ENCODE peak calls at places on chromosomes 6 and 20, in seven cellular contexts. P, W, A, D, M, Q and U are unnamed samples.

GRCh38 chr20:17610566-17611289 is 40.9 kb downstream of the DSTN start:
- DNase-seq in P (peak), W (no peak), A (peak), D (peak), M (no peak), Q (no peak), U (no peak)

GRCh38 chr6:34745277-34746103 is 11.8 kb upstream of the SNRPC start:
- DNase-seq in P (peak), W (no peak), A (no peak), D (peak), M (no peak), Q (no peak), U (no peak)

GRCh38 chr6:10276106-10276505 is 138.8 kb downstream of the TFAP2A start:
- DNase-seq in P (peak), W (no peak), A (no peak), D (no peak), M (no peak), Q (no peak), U (no peak)

GRCh38 chr20:37598611-37599342 is 71.1 kb upstream of the BLCAP start:
- DNase-seq in P (no peak), W (no peak), A (no peak), D (no peak), M (no peak), Q (no peak), U (no peak)

GRCh38 chr6:117484052-117484646 is 1.7 kb downstream of the DCBLD1 start:
- DNase-seq in P (no peak), W (no peak), A (no peak), D (no peak), M (no peak), Q (no peak), U (no peak)

GRCh38 chr20:11797161-11797560 is 120.5 kb upstream of the BTBD3 start:
- DNase-seq in P (peak), W (no peak), A (no peak), D (no peak), M (peak), Q (no peak), U (no peak)

GRCh38 chr6:29071831-29072723 is 15.0 kb downstream of the OR2B3 start:
- DNase-seq in P (peak), W (peak), A (no peak), D (no peak), M (peak), Q (peak), U (no peak)

GRCh38 chr6:44247338-44248302 is 719 bp downstream of the HSP90AB1 start:
- DNase-seq in P (peak), W (peak), A (peak), D (peak), M (peak), Q (no peak), U (peak)

GRCh38 chr20:31605902-31606677 is 1.0 kb downstream of the ID1 start:
- DNase-seq in P (peak), W (no peak), A (peak), D (peak), M (no peak), Q (peak), U (no peak)

GRCh38 chr6:36078159-36078558 is 50.6 kb downstream of the MAPK14 start:
- DNase-seq in P (no peak), W (no peak), A (no peak), D (no peak), M (no peak), Q (no peak), U (no peak)

GRCh38 chr6:31940256-31940664 is 5.6 kb upstream of the CFB start:
- DNase-seq in P (peak), W (no peak), A (peak), D (no peak), M (peak), Q (no peak), U (no peak)

GRCh38 chr20:8209061-8209460 is 77.0 kb downstream of the PLCB1 start:
- DNase-seq in P (peak), W (no peak), A (no peak), D (no peak), M (no peak), Q (no peak), U (no peak)

GRCh38 chr6:42095776-42096541 is 45.6 kb downstream of the TAF8 start:
- DNase-seq in P (no peak), W (no peak), A (no peak), D (peak), M (no peak), Q (no peak), U (no peak)

GRCh38 chr6:118284736-118285360 is 263.2 kb upstream of the PLN start:
- DNase-seq in P (peak), W (no peak), A (no peak), D (no peak), M (peak), Q (no peak), U (no peak)

GRCh38 chr20:10954137-10954840 is 280.5 kb upstream of the JAG1 start:
- DNase-seq in P (peak), W (no peak), A (no peak), D (peak), M (no peak), Q (no peak), U (no peak)

GRCh38 chr6:149499066-149499465 is 14.3 kb upstream of the ZC3H12D start:
- DNase-seq in P (peak), W (peak), A (no peak), D (no peak), M (peak), Q (no peak), U (no peak)

GRCh38 chr6:54878705-54879104 is 32.1 kb downstream of the FAM83B start:
- DNase-seq in P (no peak), W (no peak), A (no peak), D (no peak), M (no peak), Q (no peak), U (no peak)

GRCh38 chr6:154218336-154218735 is 138.3 kb downstream of the IPCEF1 start:
- DNase-seq in P (no peak), W (no peak), A (no peak), D (no peak), M (no peak), Q (no peak), U (no peak)

GRCh38 chr20:31595654-31596411 is 9.3 kb upstream of the ID1 start:
- DNase-seq in P (peak), W (no peak), A (peak), D (peak), M (peak), Q (peak), U (peak)

GRCh38 chr6:117540670-117541069 is 58.2 kb downstream of the DCBLD1 start:
- DNase-seq in P (peak), W (no peak), A (no peak), D (no peak), M (peak), Q (no peak), U (no peak)

GRCh38 chr20:50658804-50659380 is 32.5 kb downstream of the RIPOR3 start:
- DNase-seq in P (no peak), W (no peak), A (no peak), D (peak), M (no peak), Q (no peak), U (no peak)

GRCh38 chr6:106098383-106099234 is 12.5 kb downstream of the PRDM1 start:
- DNase-seq in P (peak), W (no peak), A (peak), D (peak), M (peak), Q (no peak), U (no peak)

GRCh38 chr6:14664616-14665315 is 547.2 kb downstream of the CD83 start:
- DNase-seq in P (no peak), W (no peak), A (no peak), D (no peak), M (no peak), Q (peak), U (no peak)

GRCh38 chr6:25384967-25385366 is 105.8 kb downstream of the CARMIL1 start:
- DNase-seq in P (peak), W (no peak), A (no peak), D (no peak), M (no peak), Q (no peak), U (no peak)

DNA sequence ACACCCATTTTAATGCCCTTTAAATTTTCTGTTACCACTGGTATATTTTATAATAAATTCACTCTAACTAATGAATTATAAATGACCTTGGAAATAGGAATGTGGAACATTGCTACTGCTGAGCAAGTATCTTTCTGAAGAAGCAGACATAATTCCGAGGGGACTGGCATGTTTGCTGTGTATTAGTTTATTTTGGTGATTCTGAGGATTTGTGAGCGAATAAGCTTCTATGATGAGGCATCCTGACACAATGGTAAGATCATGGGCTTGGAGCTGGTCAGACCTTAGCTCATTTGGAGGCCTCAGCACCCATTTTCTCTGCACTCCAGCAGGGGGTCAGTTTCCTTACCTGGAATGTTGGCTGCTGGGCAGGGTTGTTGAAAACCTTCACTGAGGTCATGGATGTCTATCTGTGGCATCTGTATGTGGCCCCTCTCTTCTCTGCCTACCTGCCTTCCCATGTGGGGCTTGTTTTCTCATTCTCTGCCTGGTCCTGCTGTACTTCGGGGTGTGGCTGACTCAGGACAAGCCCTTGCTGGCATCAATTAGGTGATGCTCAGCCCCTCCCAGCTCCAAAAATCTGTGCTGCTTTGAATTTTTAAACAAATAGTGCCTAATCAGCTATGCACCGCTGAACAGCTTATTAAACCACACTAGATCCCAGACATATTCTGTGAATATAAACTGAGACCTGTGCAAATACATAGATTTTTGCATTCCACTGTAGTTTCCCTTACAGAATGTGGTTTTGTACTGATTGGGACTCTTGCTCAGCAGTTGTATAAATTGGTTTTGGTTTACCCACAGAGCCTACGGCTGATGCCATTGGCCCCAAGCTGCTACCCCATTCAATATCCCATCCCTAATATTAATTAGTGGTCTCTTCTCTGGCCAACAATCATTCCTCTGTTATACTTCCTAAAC is 10.7 kb downstream of the ARID1B start:
- DNase-seq in P (peak), W (no peak), A (no peak), D (no peak), M (no peak), Q (no peak), U (no peak)
- TF ChIP-seq CTCF in P (no peak), W (no peak), A (no peak), D (no peak), M (no peak), Q (no peak), U (no peak)

GRCh38 chr6:2755456-2755855 is 4.7 kb upstream of the MYLK4 start:
- DNase-seq in P (no peak), W (no peak), A (no peak), D (no peak), M (no peak), Q (no peak), U (no peak)

GRCh38 chr6:2753743-2754142 is 3.0 kb upstream of the MYLK4 start:
- DNase-seq in P (no peak), W (no peak), A (no peak), D (no peak), M (no peak), Q (no peak), U (no peak)

GRCh38 chr6:2754911-2755310 is 4.2 kb upstream of the MYLK4 start:
- DNase-seq in P (no peak), W (no peak), A (no peak), D (no peak), M (no peak), Q (no peak), U (no peak)

GRCh38 chr6:2753116-2753489 is 2.4 kb upstream of the MYLK4 start:
- DNase-seq in P (no peak), W (no peak), A (no peak), D (no peak), M (no peak), Q (no peak), U (no peak)

DNA sequence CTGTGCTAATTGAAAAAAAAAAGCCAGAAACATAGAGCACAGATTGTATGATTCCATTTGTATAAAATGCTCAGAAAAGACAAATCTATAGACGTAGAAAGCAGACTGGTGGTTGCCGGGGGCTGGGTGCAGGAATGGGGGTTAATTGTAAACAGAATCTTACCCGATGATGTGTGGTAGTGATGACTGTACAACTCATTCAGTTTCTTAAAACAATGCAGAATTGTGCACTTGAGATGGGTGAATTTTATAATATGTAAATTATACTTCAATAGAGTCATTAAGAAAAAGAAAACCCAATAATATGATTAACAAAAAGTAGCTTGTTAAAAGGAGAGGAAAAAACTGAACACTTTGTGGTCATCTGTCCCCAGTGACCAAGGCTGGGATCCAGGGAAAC is 3.7 kb upstream of the MYLK4 start:
- DNase-seq in P (no peak), W (no peak), A (no peak), D (no peak), M (no peak), Q (no peak), U (no peak)
- TF ChIP-seq CTCF in P (no peak), W (no peak), A (no peak), D (no peak), M (no peak), Q (no peak), U (no peak)

GRCh38 chr6:130920969-130921368 is 93.8 kb downstream of the SMLR1 start:
- DNase-seq in P (no peak), W (no peak), A (no peak), D (no peak), M (no peak), Q (no peak), U (no peak)

GRCh38 chr6:130923350-130923749 is 96.1 kb downstream of the SMLR1 start:
- DNase-seq in P (no peak), W (no peak), A (no peak), D (no peak), M (no peak), Q (no peak), U (no peak)

GRCh38 chr6:130927305-130927704 is 100.1 kb downstream of the SMLR1 start:
- DNase-seq in P (peak), W (peak), A (no peak), D (no peak), M (no peak), Q (no peak), U (no peak)

GRCh38 chr6:130928158-130928917 is 101.1 kb downstream of the SMLR1 start:
- DNase-seq in P (no peak), W (no peak), A (no peak), D (no peak), M (no peak), Q (no peak), U (no peak)

GRCh38 chr6:130922922-130923321 is 95.7 kb downstream of the SMLR1 start:
- DNase-seq in P (no peak), W (no peak), A (no peak), D (no peak), M (no peak), Q (no peak), U (no peak)
- TF ChIP-seq CTCF in P (no peak), W (no peak), A (no peak), D (no peak), M (no peak), Q (no peak), U (no peak)

GRCh38 chr6:17091122-17091521 is 10.7 kb upstream of the STMND1 start:
- DNase-seq in P (peak), W (no peak), A (no peak), D (no peak), M (peak), Q (no peak), U (no peak)
- TF ChIP-seq CTCF in P (peak), W (peak), A (no peak), D (no peak), M (peak), Q (peak), U (peak)

GRCh38 chr20:5056801-5057599 is 55.7 kb upstream of the SLC23A2 start:
- DNase-seq in P (peak), W (peak), A (peak), D (peak), M (peak), Q (peak), U (peak)
- TF ChIP-seq CTCF in P (peak), W (peak), A (peak), D (no peak), M (peak), Q (peak), U (peak)